ENCODE peak calls at places on chromosomes 5 and 9, in seven cellular contexts. P is H9, K is GM23248, O is neuronal stem cell, D is hepatocyte, W is keratinocyte, J is MM.1S. E is an unnamed sample.

GRCh38 chr9:96040591-96041461 is 165.3 kb downstream of the ERCC6L2 start:
- DNase-seq in P (no peak), J (no peak), W (no peak), D (peak), K (no peak), O (no peak), E (no peak)

GRCh38 chr9:123073991-123074422 is 40.5 kb downstream of the GPR21 start:
- DNase-seq in D (no peak), P (no peak), K (peak), W (no peak), O (no peak), J (no peak), E (no peak)

GRCh38 chr5:178382689-178383276 is 150.2 kb upstream of the PHYKPL start:
- DNase-seq in P (no peak), K (no peak), O (no peak), W (no peak), D (peak), J (no peak), E (peak)

GRCh38 chr9:114513050-114513951 is 8.0 kb upstream of the WHRN start:
- DNase-seq in P (no peak), O (no peak), J (peak), W (no peak), D (no peak), K (no peak), E (no peak)

GRCh38 chr9:89919171-89919681 is 314.4 kb downstream of the GADD45G start:
- DNase-seq in K (no peak), W (no peak), D (peak), O (no peak), P (peak), J (peak), E (no peak)

GRCh38 chr5:171633776-171634470 is 151.7 kb upstream of the SMIM23 start:
- DNase-seq in J (peak), P (no peak), O (no peak), W (no peak), D (no peak), K (no peak), E (no peak)

GRCh38 chr9:80560976-80561375 is 989.2 kb downstream of the TLE4 start:
- DNase-seq in D (no peak), J (no peak), W (no peak), O (no peak), P (no peak), K (no peak), E (no peak)

GRCh38 chr5:73838901-73839300 is 212.9 kb downstream of the ARHGEF28 start:
- DNase-seq in W (no peak), O (no peak), J (no peak), D (no peak), P (no peak), K (no peak), E (no peak)

GRCh38 chr9:16824545-16825041 is 45.9 kb downstream of the BNC2 start:
- DNase-seq in K (no peak), W (peak), P (peak), D (peak), O (no peak), J (peak), E (no peak)

GRCh38 chr5:66494437-66494836 is 101.8 kb upstream of the MAST4 start:
- DNase-seq in J (no peak), P (peak), W (no peak), D (no peak), O (no peak), K (no peak), E (no peak)

GRCh38 chr5:94154672-94155071 is 413.3 kb upstream of the POU5F2 start:
- DNase-seq in D (no peak), O (no peak), K (no peak), J (no peak), P (no peak), W (no peak), E (no peak)

GRCh38 chr5:135481387-135481786 is 29.2 kb upstream of the TIFAB start:
- DNase-seq in K (no peak), J (no peak), W (no peak), P (no peak), O (no peak), D (no peak), E (no peak)

GRCh38 chr9:131960805-131961495 is 118.7 kb downstream of the MED27 start:
- DNase-seq in K (no peak), O (no peak), J (no peak), W (no peak), P (no peak), D (no peak), E (no peak)

GRCh38 chr9:128396970-128397613 is 23.6 kb upstream of the CERCAM start:
- DNase-seq in D (no peak), W (no peak), J (no peak), K (peak), O (no peak), P (peak), E (no peak)

GRCh38 chr9:84277646-84278045 is 62.9 kb downstream of the SLC28A3 start:
- DNase-seq in P (no peak), K (peak), D (peak), O (no peak), J (no peak), W (no peak), E (no peak)

GRCh38 chr9:84283895-84284294 is 56.7 kb downstream of the SLC28A3 start:
- DNase-seq in W (no peak), J (no peak), K (no peak), O (no peak), D (no peak), P (no peak), E (no peak)

GRCh38 chr9:84276741-84277140 is 63.8 kb downstream of the SLC28A3 start:
- DNase-seq in K (no peak), W (no peak), O (no peak), J (no peak), P (no peak), D (no peak), E (no peak)

GRCh38 chr9:84278131-84278530 is 62.4 kb downstream of the SLC28A3 start:
- DNase-seq in W (no peak), K (peak), D (no peak), P (no peak), J (no peak), O (no peak), E (no peak)
- H3K4me2 ChIP-seq in W (no peak), K (peak), D (no peak), P (no peak), J (no peak), O (no peak), E (no peak)

GRCh38 chr9:133704711-133705181 is 33.4 kb downstream of the SARDH start:
- DNase-seq in W (no peak), K (no peak), D (no peak), P (no peak), O (no peak), J (no peak), E (no peak)

GRCh38 chr9:133705576-133705975 is 32.6 kb downstream of the SARDH start:
- DNase-seq in K (no peak), D (no peak), O (no peak), P (no peak), W (no peak), J (no peak), E (no peak)

GRCh38 chr9:133701981-133702797 is 36.0 kb downstream of the SARDH start:
- DNase-seq in D (peak), O (no peak), J (no peak), W (no peak), P (no peak), K (no peak), E (peak)

GRCh38 chr9:133702798-133703570 is 35.2 kb downstream of the SARDH start:
- DNase-seq in P (no peak), W (no peak), O (no peak), J (no peak), K (no peak), D (no peak), E (no peak)

DNA sequence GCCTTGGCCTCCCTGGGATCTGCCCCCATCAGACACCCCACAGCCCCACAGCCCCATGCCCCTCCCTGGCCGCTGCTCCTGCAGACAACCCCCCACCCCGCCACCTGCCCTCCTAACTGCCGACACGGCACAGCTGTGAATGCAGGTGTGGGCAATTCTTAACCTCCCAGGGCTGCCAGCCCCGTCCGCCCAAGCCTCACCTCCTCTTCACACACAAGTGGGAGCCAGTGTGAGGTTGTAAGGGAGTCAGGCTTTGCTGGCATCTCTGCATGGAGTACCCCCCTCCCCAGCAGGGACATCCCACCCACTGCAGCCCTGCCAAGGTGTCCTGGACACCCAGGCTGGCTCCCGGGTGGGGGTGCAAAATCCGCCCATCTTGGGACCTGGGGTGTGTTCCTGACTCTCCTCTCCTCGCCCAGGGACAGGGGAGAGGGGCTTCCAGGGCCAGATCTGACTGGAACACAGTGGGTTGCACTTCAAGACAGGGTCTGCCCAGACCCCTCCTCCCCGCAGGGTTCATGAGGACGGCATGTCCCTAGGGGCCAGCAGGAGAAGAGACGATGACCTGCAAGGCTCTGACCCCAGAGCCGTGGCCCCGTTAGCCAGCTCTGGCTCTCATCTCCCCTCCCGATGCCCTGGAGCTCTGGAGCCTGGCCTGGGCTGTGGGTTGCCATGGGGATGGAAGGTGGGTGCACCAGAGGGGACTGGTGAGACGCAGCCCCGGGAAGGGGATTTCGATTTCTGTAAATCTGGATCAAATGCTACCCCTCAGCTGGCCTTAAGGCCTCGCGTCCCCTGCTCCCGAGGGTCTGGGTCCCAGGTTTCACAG is 34.4 kb downstream of the SARDH start:
- DNase-seq in P (no peak), J (no peak), D (no peak), K (no peak), O (no peak), W (no peak), E (peak)
- H3K4me2 ChIP-seq in P (no peak), J (no peak), D (no peak), K (no peak), O (no peak), W (no peak), E (no peak)

GRCh38 chr5:138725153-138725884 is 27.9 kb upstream of the CTNNA1 start:
- DNase-seq in P (peak), K (peak), D (peak), O (peak), J (peak), W (peak), E (peak)
- H3K4me2 ChIP-seq in P (peak), K (peak), D (peak), O (no peak), J (no peak), W (peak), E (no peak)

DNA sequence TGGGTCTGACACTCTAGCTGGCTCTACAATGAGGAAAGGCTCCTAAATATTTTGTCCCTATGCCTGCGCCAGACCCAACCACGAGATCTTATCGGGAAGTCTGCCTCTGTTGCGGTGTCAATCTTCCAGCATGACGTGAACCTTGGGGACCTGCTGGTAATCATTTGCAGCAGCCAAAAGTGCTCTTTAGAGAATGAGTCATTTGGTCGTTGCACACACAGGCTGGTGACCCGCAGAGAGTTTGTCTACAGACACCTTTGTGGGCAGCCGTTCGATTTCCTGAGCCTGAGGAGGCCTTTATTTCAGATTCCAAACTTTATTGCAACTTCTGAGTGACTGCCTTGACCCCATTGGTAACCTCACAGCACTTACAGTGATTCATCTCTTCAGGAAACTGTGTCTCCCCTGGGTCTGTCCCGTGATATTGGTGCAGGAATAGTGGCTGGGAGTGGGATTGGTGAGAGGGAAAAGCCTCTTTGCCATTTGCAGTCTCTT is 326.1 kb downstream of the NSG2 start:
- DNase-seq in J (no peak), W (no peak), K (peak), O (no peak), D (peak), P (no peak), E (no peak)
- H3K4me2 ChIP-seq in J (no peak), W (no peak), K (no peak), O (no peak), D (no peak), P (no peak), E (no peak)

GRCh38 chr5:14593326-14594036 is 11.9 kb downstream of the OTULINL start:
- DNase-seq in O (no peak), D (no peak), K (peak), W (no peak), P (no peak), J (no peak), E (no peak)
- H3K4me2 ChIP-seq in O (no peak), D (no peak), K (no peak), W (no peak), P (no peak), J (peak), E (no peak)

DNA sequence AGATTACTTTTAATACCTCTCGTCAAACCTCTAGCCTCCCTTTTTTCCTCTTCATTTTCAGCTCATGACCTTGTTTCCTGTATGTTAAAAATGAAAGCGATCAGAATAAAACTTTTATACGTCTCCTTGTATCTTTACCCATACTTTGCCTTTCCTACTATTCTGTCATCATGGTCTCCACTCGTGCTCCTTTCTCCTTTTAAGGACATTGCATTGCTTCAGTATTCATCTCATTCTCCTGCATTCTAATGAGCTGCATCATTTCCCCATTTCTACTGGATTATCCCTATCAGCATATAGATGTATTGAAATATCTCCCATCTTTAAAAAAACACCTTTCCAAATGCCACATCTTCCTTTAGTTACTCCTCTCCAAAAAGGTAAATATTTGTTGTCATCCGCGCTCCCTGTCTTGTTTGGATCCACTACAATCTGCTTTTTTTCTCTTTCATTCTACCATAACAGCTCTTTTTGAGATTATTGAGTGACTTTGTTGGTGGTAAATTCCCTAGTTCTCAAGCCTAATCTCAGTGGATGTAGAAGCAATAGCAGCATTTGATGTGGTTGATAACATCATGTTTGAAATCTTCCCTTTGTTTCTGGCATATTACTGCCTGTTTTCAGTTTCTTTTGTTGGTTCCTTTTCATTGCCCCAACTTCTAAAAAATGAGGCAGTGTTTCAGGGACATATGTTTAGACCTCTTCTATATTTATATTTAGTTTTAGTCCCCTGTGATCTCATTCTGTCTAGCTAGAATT is 8.7 kb downstream of the CDC42SE2 start:
- DNase-seq in O (no peak), P (no peak), W (no peak), K (no peak), J (peak), D (no peak), E (no peak)
- H3K4me2 ChIP-seq in O (no peak), P (no peak), W (no peak), K (no peak), J (peak), D (no peak), E (peak)

GRCh38 chr9:126663661-126664072 is 49.9 kb downstream of the LMX1B start:
- DNase-seq in K (no peak), D (no peak), W (no peak), P (no peak), O (no peak), J (peak), E (no peak)

GRCh38 chr9:126664893-126665695 is 51.4 kb downstream of the LMX1B start:
- DNase-seq in W (no peak), K (no peak), J (no peak), P (peak), O (peak), D (peak), E (no peak)

GRCh38 chr9:126666155-126666803 is 52.6 kb downstream of the LMX1B start:
- DNase-seq in W (no peak), J (no peak), K (no peak), P (no peak), O (no peak), D (no peak), E (no peak)

GRCh38 chr9:126667190-126668055 is 53.7 kb downstream of the LMX1B start:
- DNase-seq in W (no peak), K (no peak), D (peak), J (no peak), P (no peak), O (no peak), E (no peak)

DNA sequence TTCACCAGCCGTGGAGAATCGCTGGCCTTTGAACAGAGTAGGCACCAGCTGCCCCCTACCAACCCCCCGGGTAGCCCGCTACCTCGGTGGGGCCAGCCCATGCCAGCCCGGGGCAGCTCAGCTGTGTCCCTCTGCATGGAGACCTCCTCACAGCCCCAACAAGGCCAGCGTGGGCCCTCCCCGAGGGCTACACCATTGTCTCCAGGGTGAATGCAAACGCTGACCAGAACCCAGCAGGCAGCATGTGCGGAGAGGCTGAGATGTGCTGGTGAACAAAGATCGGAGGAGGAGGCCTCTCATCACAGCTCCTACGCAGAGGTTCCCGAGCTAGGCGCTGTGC is 51.9 kb downstream of the LMX1B start:
- DNase-seq in K (no peak), O (no peak), P (no peak), D (no peak), J (no peak), W (no peak), E (no peak)
- H3K4me2 ChIP-seq in K (no peak), O (peak), P (peak), D (peak), J (no peak), W (no peak), E (no peak)

GRCh38 chr5:23385036-23385435 is 122.4 kb upstream of the PRDM9 start:
- DNase-seq in D (no peak), J (no peak), K (no peak), O (no peak), P (no peak), W (no peak), E (no peak)

DNA sequence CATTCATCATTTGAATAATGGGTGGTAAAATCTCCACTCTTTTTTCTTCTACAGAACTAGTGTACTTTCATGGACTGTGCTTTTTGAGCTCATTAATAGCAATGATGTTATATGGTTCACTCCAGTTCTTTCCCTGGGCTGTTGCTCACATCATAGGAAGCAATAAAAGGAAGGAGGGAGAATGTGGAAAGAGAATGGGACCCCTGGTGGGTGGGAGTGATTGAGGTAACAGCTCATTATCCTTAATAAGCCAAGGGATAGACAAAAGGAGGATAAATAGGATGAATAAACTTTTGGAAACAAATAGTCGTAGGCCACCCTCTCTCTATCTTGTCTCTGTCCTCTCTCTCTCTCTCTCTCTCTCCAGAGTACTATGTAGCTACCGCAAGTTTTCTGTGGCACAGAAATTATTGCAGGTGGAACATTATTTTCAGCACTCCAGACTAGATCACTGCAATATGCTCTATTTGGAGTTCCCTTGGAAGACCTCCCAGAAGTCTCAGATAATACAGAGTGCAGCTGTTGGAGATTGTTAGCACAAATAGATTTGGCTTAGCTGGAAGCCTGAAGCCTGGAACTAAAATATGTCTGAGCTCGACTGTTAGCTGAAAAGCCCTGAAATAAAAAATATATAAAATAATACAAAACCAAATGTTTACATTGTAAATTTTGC is 117.7 kb upstream of the PRDM9 start:
- DNase-seq in O (peak), P (no peak), J (no peak), D (no peak), K (no peak), W (no peak), E (no peak)
- H3K4me2 ChIP-seq in O (peak), P (no peak), J (no peak), D (no peak), K (no peak), W (no peak), E (no peak)

DNA sequence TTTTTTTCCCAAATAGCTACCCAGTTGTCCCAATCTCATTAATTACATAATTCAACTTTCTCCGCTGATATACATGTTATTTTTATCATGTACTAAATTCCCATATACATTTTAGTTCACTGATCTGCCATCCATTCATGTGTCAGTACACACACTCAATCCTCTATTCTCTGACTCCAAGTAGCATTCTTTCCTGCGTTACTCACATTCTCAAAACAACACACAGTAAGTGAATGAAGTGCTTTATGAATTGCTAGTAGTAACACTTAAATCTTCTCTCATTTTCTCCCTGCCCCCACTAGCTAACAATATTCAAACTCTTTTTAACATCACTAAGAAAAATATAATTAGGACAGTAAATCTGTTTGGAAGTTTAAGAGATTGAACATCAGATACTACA is 8.9 kb downstream of the ZNF366 start:
- DNase-seq in W (no peak), J (no peak), P (no peak), D (no peak), K (peak), O (no peak), E (no peak)
- H3K4me2 ChIP-seq in W (no peak), J (no peak), P (no peak), D (no peak), K (peak), O (no peak), E (no peak)

DNA sequence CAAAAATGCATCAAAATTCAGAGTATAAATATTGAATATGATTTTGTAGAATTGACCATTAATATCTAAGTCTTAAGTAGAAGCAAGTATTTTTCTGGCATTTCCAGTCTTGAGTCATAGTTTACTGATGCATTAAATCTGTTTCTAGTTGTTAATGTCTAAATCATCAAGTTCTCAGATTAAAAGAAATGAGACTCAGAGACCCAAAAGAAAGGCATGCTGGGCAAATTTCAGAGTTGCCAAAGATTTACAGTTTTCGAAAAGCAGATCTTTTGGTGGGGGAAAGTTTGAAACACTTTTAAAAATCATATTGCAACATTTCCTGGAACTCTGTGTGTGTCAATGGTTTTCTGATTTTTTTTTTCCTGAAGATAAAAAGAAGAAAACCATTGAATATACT is 60.9 kb downstream of the ANKRD55 start:
- DNase-seq in J (no peak), W (no peak), P (no peak), K (peak), O (no peak), D (no peak), E (no peak)
- H3K4me2 ChIP-seq in J (no peak), W (no peak), P (no peak), K (peak), O (no peak), D (no peak), E (no peak)